ENCODE peak calls at places on chromosome 5, in seven cellular contexts. One of them, this sample, is unnamed.

GRCh38 chr5:107486489-107486888 is 184.2 kb downstream of the EFNA5 start:
- DNase-seq in spleen: no peak
- DNase-seq in transverse colon: no peak
- DNase-seq in SK-N-SH: no peak
- DNase-seq in HCT116: peak; percentile 36
- DNase-seq in GM12891: no peak
- DNase-seq in breast epithelium: no peak
- DNase-seq in this sample: no peak

GRCh38 chr5:110957934-110958333 is 113.6 kb upstream of the TSLP start:
- DNase-seq in spleen: no peak
- DNase-seq in transverse colon: no peak
- DNase-seq in SK-N-SH: no peak
- DNase-seq in HCT116: no peak
- DNase-seq in GM12891: no peak
- DNase-seq in breast epithelium: no peak
- DNase-seq in this sample: no peak

GRCh38 chr5:55172051-55172899 is 702 bp downstream of the CDC20B start:
- DNase-seq in spleen: no peak
- DNase-seq in transverse colon: peak; percentile 50
- DNase-seq in SK-N-SH: peak; percentile 79
- DNase-seq in HCT116: peak; percentile 85
- DNase-seq in GM12891: peak; percentile 47
- DNase-seq in breast epithelium: no peak
- DNase-seq in this sample: peak; percentile 46

GRCh38 chr5:143543358-143544255 is 140.1 kb upstream of the NR3C1 start:
- DNase-seq in spleen: no peak
- DNase-seq in transverse colon: no peak
- DNase-seq in SK-N-SH: no peak
- DNase-seq in HCT116: no peak
- DNase-seq in GM12891: no peak
- DNase-seq in breast epithelium: no peak
- DNase-seq in this sample: no peak

GRCh38 chr5:139167952-139168720 is 30.0 kb downstream of the SIL1 start:
- DNase-seq in spleen: no peak
- DNase-seq in transverse colon: no peak
- DNase-seq in SK-N-SH: peak; percentile 66
- DNase-seq in HCT116: no peak
- DNase-seq in GM12891: no peak
- DNase-seq in breast epithelium: no peak
- DNase-seq in this sample: no peak

GRCh38 chr5:76522103-76522942 is 100.9 kb downstream of the F2RL2 start:
- DNase-seq in spleen: no peak
- DNase-seq in transverse colon: no peak
- DNase-seq in SK-N-SH: no peak
- DNase-seq in HCT116: no peak
- DNase-seq in GM12891: no peak
- DNase-seq in breast epithelium: no peak
- DNase-seq in this sample: no peak

GRCh38 chr5:3595102-3595961 is at the start of gene IRX1:
- DNase-seq in spleen: no peak
- DNase-seq in transverse colon: no peak
- DNase-seq in SK-N-SH: peak; percentile 36
- DNase-seq in HCT116: no peak
- DNase-seq in GM12891: no peak
- DNase-seq in breast epithelium: no peak
- DNase-seq in this sample: no peak

GRCh38 chr5:157477814-157478494 is 17.9 kb downstream of the NIPAL4 start:
- DNase-seq in spleen: no peak
- DNase-seq in transverse colon: no peak
- DNase-seq in SK-N-SH: no peak
- DNase-seq in HCT116: no peak
- DNase-seq in GM12891: no peak
- DNase-seq in breast epithelium: no peak
- DNase-seq in this sample: no peak

GRCh38 chr5:83077662-83078261 is 415 bp downstream of the XRCC4 start:
- DNase-seq in spleen: no peak
- DNase-seq in transverse colon: peak; percentile 14
- DNase-seq in SK-N-SH: no peak
- DNase-seq in HCT116: no peak
- DNase-seq in GM12891: no peak
- DNase-seq in breast epithelium: no peak
- DNase-seq in this sample: no peak

GRCh38 chr5:72767289-72768010 is 49.0 kb upstream of the TNPO1 start:
- DNase-seq in spleen: no peak
- DNase-seq in transverse colon: no peak
- DNase-seq in SK-N-SH: peak; percentile 60
- DNase-seq in HCT116: no peak
- DNase-seq in GM12891: no peak
- DNase-seq in breast epithelium: no peak
- DNase-seq in this sample: peak; percentile 55

GRCh38 chr5:55988979-55989612 is 5.7 kb downstream of the IL6ST start:
- DNase-seq in spleen: no peak
- DNase-seq in transverse colon: no peak
- DNase-seq in SK-N-SH: no peak
- DNase-seq in HCT116: no peak
- DNase-seq in GM12891: no peak
- DNase-seq in breast epithelium: no peak
- DNase-seq in this sample: no peak

GRCh38 chr5:8756498-8757084 is 789.3 kb downstream of the SEMA5A start:
- DNase-seq in spleen: no peak
- DNase-seq in transverse colon: peak; percentile 8
- DNase-seq in SK-N-SH: peak; percentile 33
- DNase-seq in HCT116: no peak
- DNase-seq in GM12891: no peak
- DNase-seq in breast epithelium: no peak
- DNase-seq in this sample: peak; percentile 19

GRCh38 chr5:38497946-38498345 is 58.5 kb downstream of the LIFR start:
- DNase-seq in spleen: no peak
- DNase-seq in transverse colon: no peak
- DNase-seq in SK-N-SH: no peak
- DNase-seq in HCT116: peak; percentile 12
- DNase-seq in GM12891: no peak
- DNase-seq in breast epithelium: no peak
- DNase-seq in this sample: no peak

GRCh38 chr5:60453186-60453976 is 246.6 kb downstream of the DEPDC1B start:
- DNase-seq in spleen: no peak
- DNase-seq in transverse colon: no peak
- DNase-seq in SK-N-SH: no peak
- DNase-seq in HCT116: no peak
- DNase-seq in GM12891: no peak
- DNase-seq in breast epithelium: no peak
- DNase-seq in this sample: no peak

GRCh38 chr5:107576155-107576554 is 94.6 kb downstream of the EFNA5 start:
- DNase-seq in spleen: no peak
- DNase-seq in transverse colon: no peak
- DNase-seq in SK-N-SH: no peak
- DNase-seq in HCT116: no peak
- DNase-seq in GM12891: no peak
- DNase-seq in breast epithelium: no peak
- DNase-seq in this sample: no peak

GRCh38 chr5:72146056-72146455 is 38.8 kb downstream of the MAP1B start:
- DNase-seq in spleen: no peak
- DNase-seq in transverse colon: no peak
- DNase-seq in SK-N-SH: no peak
- DNase-seq in HCT116: no peak
- DNase-seq in GM12891: no peak
- DNase-seq in breast epithelium: no peak
- DNase-seq in this sample: no peak

GRCh38 chr5:57442080-57442839 is 40.4 kb downstream of the ACTBL2 start:
- DNase-seq in spleen: no peak
- DNase-seq in transverse colon: no peak
- DNase-seq in SK-N-SH: no peak
- DNase-seq in HCT116: no peak
- DNase-seq in GM12891: no peak
- DNase-seq in breast epithelium: no peak
- DNase-seq in this sample: no peak

GRCh38 chr5:154446183-154447073 is 631 bp downstream of the SAP30L start:
- DNase-seq in spleen: peak; percentile 94
- DNase-seq in transverse colon: peak; percentile 49
- DNase-seq in SK-N-SH: peak; percentile 76
- DNase-seq in HCT116: no peak
- DNase-seq in GM12891: peak; percentile 33
- DNase-seq in breast epithelium: no peak
- DNase-seq in this sample: peak; percentile 43
- TF ChIP-seq POLR2AphosphoS5 in spleen: peak; percentile 44
- TF ChIP-seq POLR2AphosphoS5 in transverse colon: peak; percentile 20
- TF ChIP-seq POLR2AphosphoS5 in SK-N-SH: no peak
- TF ChIP-seq POLR2AphosphoS5 in HCT116: no peak
- TF ChIP-seq POLR2AphosphoS5 in GM12891: no peak
- TF ChIP-seq POLR2AphosphoS5 in breast epithelium: no peak
- TF ChIP-seq POLR2AphosphoS5 in this sample: no peak

DNA sequence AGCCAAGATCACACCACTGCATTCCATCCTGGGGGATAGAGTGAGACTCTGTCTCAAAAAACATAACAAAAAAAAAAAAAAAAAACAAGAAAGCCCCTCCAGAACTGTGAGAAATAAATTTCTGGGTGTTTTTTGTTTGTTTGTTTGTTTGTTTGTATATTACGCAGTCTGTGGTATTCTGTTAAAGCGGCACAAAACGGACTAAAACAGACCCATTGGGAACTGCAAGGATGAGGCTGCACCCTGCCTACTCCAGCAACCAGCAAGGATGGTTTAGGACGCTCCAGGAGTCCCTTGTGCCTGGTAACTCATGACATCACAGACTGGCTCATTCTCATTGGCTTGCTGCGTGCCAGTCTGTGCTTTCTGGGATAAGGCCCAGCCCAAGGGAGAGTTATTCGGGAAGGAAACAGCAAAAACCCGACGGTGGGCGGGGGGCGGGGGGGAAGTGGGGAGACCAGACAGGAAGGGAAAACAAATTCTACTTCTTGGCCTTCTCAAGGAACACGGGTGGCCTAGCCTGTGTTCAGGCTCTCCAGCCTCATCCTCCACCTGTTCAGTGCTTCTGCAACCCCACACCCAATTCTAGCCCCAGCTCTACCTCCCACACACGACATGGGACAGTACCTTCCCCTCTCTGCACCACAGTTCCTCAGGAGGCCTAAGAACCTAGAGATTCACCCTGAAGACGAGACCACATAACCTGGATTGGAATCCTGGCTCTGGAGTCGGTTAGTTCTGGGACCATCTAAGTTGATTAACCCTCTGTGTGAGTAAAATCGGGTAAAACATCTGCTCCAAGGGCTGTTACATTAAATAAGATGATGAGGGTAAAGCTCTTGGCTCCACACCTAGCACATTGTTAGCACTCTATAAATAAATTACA is 2.8 kb downstream of the CD74 start:
- DNase-seq in spleen: peak; percentile 85
- DNase-seq in transverse colon: peak; percentile 84
- DNase-seq in SK-N-SH: peak; percentile 91
- DNase-seq in HCT116: peak; percentile 81
- DNase-seq in GM12891: no peak
- DNase-seq in breast epithelium: peak; percentile 64
- DNase-seq in this sample: peak; percentile 78
- TF ChIP-seq POLR2AphosphoS5 in spleen: peak; percentile 72
- TF ChIP-seq POLR2AphosphoS5 in transverse colon: no peak
- TF ChIP-seq POLR2AphosphoS5 in SK-N-SH: no peak
- TF ChIP-seq POLR2AphosphoS5 in HCT116: no peak
- TF ChIP-seq POLR2AphosphoS5 in GM12891: peak; percentile 99
- TF ChIP-seq POLR2AphosphoS5 in breast epithelium: no peak
- TF ChIP-seq POLR2AphosphoS5 in this sample: peak; percentile 51

DNA sequence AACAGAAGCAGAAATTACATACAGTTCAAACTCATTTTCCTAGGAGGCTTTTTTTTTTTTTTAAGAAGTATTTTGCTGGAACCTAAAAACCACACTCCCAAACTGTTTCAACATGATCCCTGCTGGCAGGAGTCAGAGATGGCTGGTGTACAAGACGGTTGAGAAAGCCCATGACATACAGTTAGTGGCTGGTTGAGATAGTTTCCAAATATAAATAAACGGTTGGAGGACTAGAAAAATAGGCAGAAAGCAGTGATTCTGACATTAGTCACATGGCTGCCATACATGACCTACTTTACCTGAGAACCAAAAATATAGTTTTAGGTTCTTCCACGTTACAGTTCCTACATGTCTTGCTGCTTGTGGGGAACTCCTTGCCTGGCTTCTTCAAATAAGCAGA is 31.7 kb upstream of the BASP1 start:
- DNase-seq in spleen: no peak
- DNase-seq in transverse colon: peak; percentile 27
- DNase-seq in SK-N-SH: no peak
- DNase-seq in HCT116: no peak
- DNase-seq in GM12891: no peak
- DNase-seq in breast epithelium: no peak
- DNase-seq in this sample: no peak
- TF ChIP-seq POLR2AphosphoS5 in spleen: no peak
- TF ChIP-seq POLR2AphosphoS5 in transverse colon: no peak
- TF ChIP-seq POLR2AphosphoS5 in SK-N-SH: no peak
- TF ChIP-seq POLR2AphosphoS5 in HCT116: no peak
- TF ChIP-seq POLR2AphosphoS5 in GM12891: no peak
- TF ChIP-seq POLR2AphosphoS5 in breast epithelium: no peak
- TF ChIP-seq POLR2AphosphoS5 in this sample: no peak

DNA sequence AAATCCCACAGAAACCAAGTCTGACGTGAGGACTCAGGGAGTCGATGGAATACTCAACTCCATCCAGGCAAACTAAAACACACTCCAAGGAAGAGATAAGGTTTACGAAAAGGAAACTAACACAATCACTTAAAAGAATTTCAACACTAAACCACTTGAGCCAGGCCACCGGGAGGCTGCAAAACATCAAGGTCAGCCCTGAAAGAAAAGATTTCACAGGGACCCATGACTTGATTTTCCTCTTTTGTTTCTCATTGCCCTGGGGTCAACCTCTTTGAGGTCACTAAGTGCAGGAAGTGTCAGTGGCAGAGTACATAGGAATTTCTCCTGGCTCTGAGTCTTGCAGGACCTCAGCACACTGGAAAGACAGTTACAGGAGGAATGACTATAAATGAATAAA is 77.8 kb upstream of the TARS1 start:
- DNase-seq in spleen: no peak
- DNase-seq in transverse colon: peak; percentile 8
- DNase-seq in SK-N-SH: no peak
- DNase-seq in HCT116: no peak
- DNase-seq in GM12891: no peak
- DNase-seq in breast epithelium: no peak
- DNase-seq in this sample: no peak
- TF ChIP-seq POLR2AphosphoS5 in spleen: no peak
- TF ChIP-seq POLR2AphosphoS5 in transverse colon: no peak
- TF ChIP-seq POLR2AphosphoS5 in SK-N-SH: no peak
- TF ChIP-seq POLR2AphosphoS5 in HCT116: no peak
- TF ChIP-seq POLR2AphosphoS5 in GM12891: no peak
- TF ChIP-seq POLR2AphosphoS5 in breast epithelium: no peak
- TF ChIP-seq POLR2AphosphoS5 in this sample: no peak

GRCh38 chr5:173455599-173455957 is 127.4 kb upstream of the STC2 start:
- DNase-seq in spleen: no peak
- DNase-seq in transverse colon: no peak
- DNase-seq in SK-N-SH: no peak
- DNase-seq in HCT116: no peak
- DNase-seq in GM12891: no peak
- DNase-seq in breast epithelium: no peak
- DNase-seq in this sample: no peak

GRCh38 chr5:173456751-173457171 is 128.5 kb upstream of the STC2 start:
- DNase-seq in spleen: no peak
- DNase-seq in transverse colon: no peak
- DNase-seq in SK-N-SH: no peak
- DNase-seq in HCT116: no peak
- DNase-seq in GM12891: no peak
- DNase-seq in breast epithelium: no peak
- DNase-seq in this sample: no peak

GRCh38 chr5:173454381-173454763 is 126.2 kb upstream of the STC2 start:
- DNase-seq in spleen: no peak
- DNase-seq in transverse colon: no peak
- DNase-seq in SK-N-SH: no peak
- DNase-seq in HCT116: no peak
- DNase-seq in GM12891: no peak
- DNase-seq in breast epithelium: no peak
- DNase-seq in this sample: no peak

GRCh38 chr5:173453167-173453566 is 125.0 kb upstream of the STC2 start:
- DNase-seq in spleen: no peak
- DNase-seq in transverse colon: no peak
- DNase-seq in SK-N-SH: no peak
- DNase-seq in HCT116: no peak
- DNase-seq in GM12891: no peak
- DNase-seq in breast epithelium: no peak
- DNase-seq in this sample: no peak

GRCh38 chr5:173454764-173455598 is 126.8 kb upstream of the STC2 start:
- DNase-seq in spleen: no peak
- DNase-seq in transverse colon: peak; percentile 12
- DNase-seq in SK-N-SH: no peak
- DNase-seq in HCT116: peak; percentile 95
- DNase-seq in GM12891: no peak
- DNase-seq in breast epithelium: no peak
- DNase-seq in this sample: no peak
- TF ChIP-seq POLR2AphosphoS5 in spleen: no peak
- TF ChIP-seq POLR2AphosphoS5 in transverse colon: no peak
- TF ChIP-seq POLR2AphosphoS5 in SK-N-SH: peak; percentile 66
- TF ChIP-seq POLR2AphosphoS5 in HCT116: peak; percentile 42
- TF ChIP-seq POLR2AphosphoS5 in GM12891: no peak
- TF ChIP-seq POLR2AphosphoS5 in breast epithelium: no peak
- TF ChIP-seq POLR2AphosphoS5 in this sample: no peak

This sample was measured in prostate gland.